ENCODE peak calls at places on chromosome 10, in seven cellular contexts. One of them, this sample, is unnamed.

GRCh38 chr10:78950656-78951587 is 117.8 kb upstream of the ZMIZ1 start:
- DNase-seq in Peyer's patch: no peak
- DNase-seq in tibial nerve: no peak
- DNase-seq in OCI-LY7: no peak
- DNase-seq in heart right ventricle: no peak
- DNase-seq in right lobe of liver: no peak
- DNase-seq in transverse colon: no peak
- DNase-seq in this sample: no peak

GRCh38 chr10:112282086-112282485 is 1.1 kb upstream of the TECTB start:
- DNase-seq in Peyer's patch: no peak
- DNase-seq in tibial nerve: no peak
- DNase-seq in OCI-LY7: no peak
- DNase-seq in heart right ventricle: no peak
- DNase-seq in right lobe of liver: no peak
- DNase-seq in transverse colon: no peak
- DNase-seq in this sample: no peak

GRCh38 chr10:32412499-32412853 is 33.5 kb upstream of the CCDC7 start:
- DNase-seq in Peyer's patch: no peak
- DNase-seq in tibial nerve: no peak
- DNase-seq in OCI-LY7: no peak
- DNase-seq in heart right ventricle: no peak
- DNase-seq in right lobe of liver: no peak
- DNase-seq in transverse colon: no peak
- DNase-seq in this sample: no peak

GRCh38 chr10:11673346-11674330 is 62.2 kb upstream of the USP6NL start:
- DNase-seq in Peyer's patch: no peak
- DNase-seq in tibial nerve: no peak
- DNase-seq in OCI-LY7: peak
- DNase-seq in heart right ventricle: no peak
- DNase-seq in right lobe of liver: no peak
- DNase-seq in transverse colon: no peak
- DNase-seq in this sample: no peak

GRCh38 chr10:62599161-62599560 is 205.4 kb upstream of the ADO start:
- DNase-seq in Peyer's patch: no peak
- DNase-seq in tibial nerve: no peak
- DNase-seq in OCI-LY7: no peak
- DNase-seq in heart right ventricle: no peak
- DNase-seq in right lobe of liver: no peak
- DNase-seq in transverse colon: no peak
- DNase-seq in this sample: no peak

GRCh38 chr10:35613597-35614226 is 8.6 kb downstream of the GJD4 start:
- DNase-seq in Peyer's patch: no peak
- DNase-seq in tibial nerve: no peak
- DNase-seq in OCI-LY7: no peak
- DNase-seq in heart right ventricle: no peak
- DNase-seq in right lobe of liver: no peak
- DNase-seq in transverse colon: no peak
- DNase-seq in this sample: no peak

GRCh38 chr10:112773783-112774182 is 176.3 kb upstream of the TCF7L2 start:
- DNase-seq in Peyer's patch: no peak
- DNase-seq in tibial nerve: no peak
- DNase-seq in OCI-LY7: no peak
- DNase-seq in heart right ventricle: no peak
- DNase-seq in right lobe of liver: no peak
- DNase-seq in transverse colon: no peak
- DNase-seq in this sample: no peak

GRCh38 chr10:13271552-13272163 is 28.2 kb downstream of the PHYH start:
- DNase-seq in Peyer's patch: peak
- DNase-seq in tibial nerve: peak
- DNase-seq in OCI-LY7: peak
- DNase-seq in heart right ventricle: peak
- DNase-seq in right lobe of liver: peak
- DNase-seq in transverse colon: peak
- DNase-seq in this sample: peak

GRCh38 chr10:95536017-95536416 is 25.2 kb downstream of the SORBS1 start:
- DNase-seq in Peyer's patch: no peak
- DNase-seq in tibial nerve: no peak
- DNase-seq in OCI-LY7: no peak
- DNase-seq in heart right ventricle: no peak
- DNase-seq in right lobe of liver: no peak
- DNase-seq in transverse colon: peak
- DNase-seq in this sample: no peak

GRCh38 chr10:7819126-7819470 is 793 bp downstream of the TAF3 start:
- DNase-seq in Peyer's patch: peak
- DNase-seq in tibial nerve: no peak
- DNase-seq in OCI-LY7: peak
- DNase-seq in heart right ventricle: no peak
- DNase-seq in right lobe of liver: peak
- DNase-seq in transverse colon: peak
- DNase-seq in this sample: peak

GRCh38 chr10:102918817-102919236 is 733 bp downstream of the CNNM2 start:
- DNase-seq in Peyer's patch: peak
- DNase-seq in tibial nerve: no peak
- DNase-seq in OCI-LY7: peak
- DNase-seq in heart right ventricle: peak
- DNase-seq in right lobe of liver: peak
- DNase-seq in transverse colon: peak
- DNase-seq in this sample: peak

GRCh38 chr10:23694921-23695824 is 256.3 kb downstream of the OTUD1 start:
- DNase-seq in Peyer's patch: no peak
- DNase-seq in tibial nerve: no peak
- DNase-seq in OCI-LY7: no peak
- DNase-seq in heart right ventricle: no peak
- DNase-seq in right lobe of liver: no peak
- DNase-seq in transverse colon: no peak
- DNase-seq in this sample: no peak

GRCh38 chr10:131755200-131755599 is 145.6 kb upstream of the PPP2R2D start:
- DNase-seq in Peyer's patch: no peak
- DNase-seq in tibial nerve: no peak
- DNase-seq in OCI-LY7: no peak
- DNase-seq in heart right ventricle: no peak
- DNase-seq in right lobe of liver: no peak
- DNase-seq in transverse colon: no peak
- DNase-seq in this sample: peak

GRCh38 chr10:121709674-121710073 is 111.4 kb upstream of the FGFR2 start:
- DNase-seq in Peyer's patch: no peak
- DNase-seq in tibial nerve: no peak
- DNase-seq in OCI-LY7: no peak
- DNase-seq in heart right ventricle: no peak
- DNase-seq in right lobe of liver: no peak
- DNase-seq in transverse colon: no peak
- DNase-seq in this sample: no peak
- TF ChIP-seq CTCF in Peyer's patch: no peak
- TF ChIP-seq CTCF in tibial nerve: no peak
- TF ChIP-seq CTCF in OCI-LY7: no peak
- TF ChIP-seq CTCF in heart right ventricle: no peak
- TF ChIP-seq CTCF in right lobe of liver: no peak
- TF ChIP-seq CTCF in transverse colon: no peak
- TF ChIP-seq CTCF in this sample: no peak

DNA sequence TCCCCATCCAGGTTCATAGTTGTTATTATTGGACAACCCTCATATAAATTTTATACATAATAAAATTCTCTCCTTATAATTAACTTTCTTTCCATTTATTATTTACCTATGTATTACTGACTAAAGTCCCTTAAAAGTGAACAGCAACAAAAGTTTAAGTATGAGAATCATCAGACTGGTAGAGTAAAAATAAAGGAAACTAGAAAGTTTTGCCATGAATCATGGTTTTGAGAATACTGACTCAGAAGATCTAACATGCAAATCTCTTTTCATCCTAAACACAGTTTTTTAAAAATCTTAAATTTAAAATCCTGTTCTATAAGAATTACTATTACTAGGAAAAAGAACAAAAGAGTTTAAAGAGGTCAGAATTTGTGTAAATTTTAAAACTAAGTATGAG is 32.1 kb downstream of the HERC4 start:
- DNase-seq in Peyer's patch: no peak
- DNase-seq in tibial nerve: no peak
- DNase-seq in OCI-LY7: no peak
- DNase-seq in heart right ventricle: no peak
- DNase-seq in right lobe of liver: no peak
- DNase-seq in transverse colon: no peak
- DNase-seq in this sample: no peak
- TF ChIP-seq CTCF in Peyer's patch: no peak
- TF ChIP-seq CTCF in tibial nerve: no peak
- TF ChIP-seq CTCF in OCI-LY7: no peak
- TF ChIP-seq CTCF in heart right ventricle: no peak
- TF ChIP-seq CTCF in right lobe of liver: no peak
- TF ChIP-seq CTCF in transverse colon: no peak
- TF ChIP-seq CTCF in this sample: no peak

GRCh38 chr10:82674036-82674435 is 799.0 kb downstream of the NRG3 start:
- DNase-seq in Peyer's patch: no peak
- DNase-seq in tibial nerve: no peak
- DNase-seq in OCI-LY7: no peak
- DNase-seq in heart right ventricle: no peak
- DNase-seq in right lobe of liver: no peak
- DNase-seq in transverse colon: no peak
- DNase-seq in this sample: no peak
- TF ChIP-seq CTCF in Peyer's patch: no peak
- TF ChIP-seq CTCF in tibial nerve: no peak
- TF ChIP-seq CTCF in OCI-LY7: no peak
- TF ChIP-seq CTCF in heart right ventricle: no peak
- TF ChIP-seq CTCF in right lobe of liver: no peak
- TF ChIP-seq CTCF in transverse colon: no peak
- TF ChIP-seq CTCF in this sample: no peak

GRCh38 chr10:77874872-77875271 is 51.7 kb downstream of the DLG5 start:
- DNase-seq in Peyer's patch: no peak
- DNase-seq in tibial nerve: no peak
- DNase-seq in OCI-LY7: no peak
- DNase-seq in heart right ventricle: no peak
- DNase-seq in right lobe of liver: no peak
- DNase-seq in transverse colon: no peak
- DNase-seq in this sample: no peak

GRCh38 chr10:77879065-77879464 is 47.5 kb downstream of the DLG5 start:
- DNase-seq in Peyer's patch: no peak
- DNase-seq in tibial nerve: no peak
- DNase-seq in OCI-LY7: no peak
- DNase-seq in heart right ventricle: no peak
- DNase-seq in right lobe of liver: no peak
- DNase-seq in transverse colon: no peak
- DNase-seq in this sample: no peak

GRCh38 chr10:77875730-77876129 is 50.8 kb downstream of the DLG5 start:
- DNase-seq in Peyer's patch: no peak
- DNase-seq in tibial nerve: no peak
- DNase-seq in OCI-LY7: no peak
- DNase-seq in heart right ventricle: no peak
- DNase-seq in right lobe of liver: no peak
- DNase-seq in transverse colon: no peak
- DNase-seq in this sample: no peak

GRCh38 chr10:77879710-77880109 is 46.8 kb downstream of the DLG5 start:
- DNase-seq in Peyer's patch: no peak
- DNase-seq in tibial nerve: no peak
- DNase-seq in OCI-LY7: no peak
- DNase-seq in heart right ventricle: no peak
- DNase-seq in right lobe of liver: no peak
- DNase-seq in transverse colon: no peak
- DNase-seq in this sample: no peak

DNA sequence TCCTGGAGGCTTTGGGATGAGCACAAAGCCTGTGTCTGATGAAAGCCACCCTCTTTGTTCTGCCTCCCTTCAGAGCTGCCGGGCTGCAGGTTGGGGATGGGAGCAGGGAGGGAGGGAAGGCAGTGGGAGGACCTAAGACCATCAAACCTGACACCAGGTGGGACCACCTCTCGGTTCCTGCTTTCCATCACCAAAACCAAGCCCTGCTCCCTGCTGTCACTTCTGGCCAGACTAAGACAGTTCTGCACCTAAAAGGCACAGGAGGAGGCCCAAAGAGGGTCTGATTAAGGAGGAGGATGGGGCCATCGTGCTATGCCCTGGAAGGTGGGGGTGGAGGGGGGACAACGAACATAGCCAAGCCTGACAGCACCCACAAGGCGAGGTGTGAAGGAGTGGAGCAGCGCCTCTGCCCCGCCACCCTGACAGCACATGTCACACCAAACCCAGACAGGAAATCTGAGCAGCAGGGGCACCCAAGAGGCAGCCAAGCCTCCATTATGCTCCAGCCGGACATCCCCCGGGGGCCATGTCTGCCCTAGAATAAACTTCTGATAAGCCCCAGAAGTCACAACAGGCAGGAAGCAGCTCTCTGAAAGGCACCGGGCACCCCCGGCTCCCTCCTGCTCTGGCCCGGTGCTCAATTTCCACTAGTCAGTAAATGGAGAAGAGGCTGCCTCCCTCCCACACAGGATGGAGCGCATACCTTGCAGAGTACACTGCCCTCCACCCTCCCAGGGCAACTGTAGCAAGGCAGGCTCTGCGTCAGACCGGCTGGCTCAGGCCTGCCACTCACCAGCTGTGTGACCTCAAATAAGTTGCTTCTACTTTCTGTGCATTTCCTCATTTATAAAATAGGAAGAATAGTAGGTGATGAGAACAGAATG is 48.9 kb downstream of the DLG5 start:
- DNase-seq in Peyer's patch: peak
- DNase-seq in tibial nerve: no peak
- DNase-seq in OCI-LY7: peak
- DNase-seq in heart right ventricle: peak
- DNase-seq in right lobe of liver: no peak
- DNase-seq in transverse colon: peak
- DNase-seq in this sample: no peak
- TF ChIP-seq CTCF in Peyer's patch: no peak
- TF ChIP-seq CTCF in tibial nerve: no peak
- TF ChIP-seq CTCF in OCI-LY7: no peak
- TF ChIP-seq CTCF in heart right ventricle: no peak
- TF ChIP-seq CTCF in right lobe of liver: no peak
- TF ChIP-seq CTCF in transverse colon: no peak
- TF ChIP-seq CTCF in this sample: no peak

This sample was measured in Calu3.